ENCODE peak calls at places on chromosome 9, in four cellular contexts. One of them, this sample, is unnamed.

GRCh38 chr9:120892748-120893584 is 16.0 kb upstream of the PHF19 start:
- DNase-seq in astrocyte of the spinal cord: peak
- DNase-seq in HCT116: no peak
- DNase-seq in AG10803: peak
- DNase-seq in this sample: peak

GRCh38 chr9:91832322-91832721 is 117.7 kb downstream of the ROR2 start:
- DNase-seq in AG10803: no peak
- DNase-seq in astrocyte of the spinal cord: no peak
- DNase-seq in HCT116: no peak
- DNase-seq in this sample: no peak

GRCh38 chr9:77019810-77020437 is 469 bp downstream of the FOXB2 start:
- DNase-seq in AG10803: no peak
- DNase-seq in astrocyte of the spinal cord: no peak
- DNase-seq in HCT116: no peak
- DNase-seq in this sample: no peak

GRCh38 chr9:105994970-105995369 is 300.6 kb downstream of the TMEM38B start:
- DNase-seq in HCT116: no peak
- DNase-seq in AG10803: peak
- DNase-seq in astrocyte of the spinal cord: no peak
- DNase-seq in this sample: no peak

GRCh38 chr9:75892168-75892901 is 1.9 kb downstream of the PCSK5 start:
- DNase-seq in astrocyte of the spinal cord: peak
- DNase-seq in AG10803: no peak
- DNase-seq in HCT116: no peak
- DNase-seq in this sample: no peak

GRCh38 chr9:95130484-95130883 is 187.0 kb downstream of the FANCC start:
- DNase-seq in HCT116: no peak
- DNase-seq in astrocyte of the spinal cord: no peak
- DNase-seq in AG10803: no peak
- DNase-seq in this sample: no peak

GRCh38 chr9:87503970-87504369 is 6.3 kb downstream of the DAPK1 start:
- DNase-seq in astrocyte of the spinal cord: no peak
- DNase-seq in HCT116: no peak
- DNase-seq in AG10803: no peak
- DNase-seq in this sample: no peak

GRCh38 chr9:81108391-81108790 is 581.0 kb downstream of the TLE1 start:
- DNase-seq in HCT116: no peak
- DNase-seq in astrocyte of the spinal cord: peak
- DNase-seq in AG10803: no peak
- DNase-seq in this sample: peak

GRCh38 chr9:1386420-1386819 is 336.3 kb downstream of the DMRT2 start:
- DNase-seq in HCT116: no peak
- DNase-seq in AG10803: no peak
- DNase-seq in astrocyte of the spinal cord: no peak
- DNase-seq in this sample: no peak

GRCh38 chr9:127873886-127874285 is 3.6 kb downstream of the AK1 start:
- DNase-seq in AG10803: peak
- DNase-seq in astrocyte of the spinal cord: peak
- DNase-seq in HCT116: no peak
- DNase-seq in this sample: no peak

GRCh38 chr9:27638716-27639115 is 65.4 kb upstream of the C9orf72 start:
- DNase-seq in astrocyte of the spinal cord: no peak
- DNase-seq in HCT116: no peak
- DNase-seq in AG10803: no peak
- DNase-seq in this sample: no peak

GRCh38 chr9:31908891-31909480 is 475.5 kb upstream of the ACO1 start:
- DNase-seq in HCT116: no peak
- DNase-seq in astrocyte of the spinal cord: no peak
- DNase-seq in AG10803: no peak
- DNase-seq in this sample: no peak

GRCh38 chr9:18461496-18461895 is 12.5 kb upstream of the ADAMTSL1 start:
- DNase-seq in AG10803: no peak
- DNase-seq in HCT116: no peak
- DNase-seq in astrocyte of the spinal cord: no peak
- DNase-seq in this sample: no peak

GRCh38 chr9:18463991-18464390 is 10.0 kb upstream of the ADAMTSL1 start:
- DNase-seq in AG10803: no peak
- DNase-seq in HCT116: no peak
- DNase-seq in astrocyte of the spinal cord: no peak
- DNase-seq in this sample: no peak

GRCh38 chr9:18456624-18457237 is 17.2 kb upstream of the ADAMTSL1 start:
- DNase-seq in AG10803: no peak
- DNase-seq in HCT116: no peak
- DNase-seq in astrocyte of the spinal cord: no peak
- DNase-seq in this sample: no peak

GRCh38 chr9:18457498-18457897 is 16.5 kb upstream of the ADAMTSL1 start:
- DNase-seq in AG10803: no peak
- DNase-seq in HCT116: no peak
- DNase-seq in astrocyte of the spinal cord: peak
- DNase-seq in this sample: no peak

GRCh38 chr9:18459958-18460584 is 13.9 kb upstream of the ADAMTSL1 start:
- DNase-seq in astrocyte of the spinal cord: peak
- DNase-seq in AG10803: peak
- DNase-seq in HCT116: no peak
- DNase-seq in this sample: peak
- H3K4me3 ChIP-seq in astrocyte of the spinal cord: no peak
- H3K4me3 ChIP-seq in AG10803: peak
- H3K4me3 ChIP-seq in HCT116: no peak
- H3K4me3 ChIP-seq in this sample: no peak

DNA sequence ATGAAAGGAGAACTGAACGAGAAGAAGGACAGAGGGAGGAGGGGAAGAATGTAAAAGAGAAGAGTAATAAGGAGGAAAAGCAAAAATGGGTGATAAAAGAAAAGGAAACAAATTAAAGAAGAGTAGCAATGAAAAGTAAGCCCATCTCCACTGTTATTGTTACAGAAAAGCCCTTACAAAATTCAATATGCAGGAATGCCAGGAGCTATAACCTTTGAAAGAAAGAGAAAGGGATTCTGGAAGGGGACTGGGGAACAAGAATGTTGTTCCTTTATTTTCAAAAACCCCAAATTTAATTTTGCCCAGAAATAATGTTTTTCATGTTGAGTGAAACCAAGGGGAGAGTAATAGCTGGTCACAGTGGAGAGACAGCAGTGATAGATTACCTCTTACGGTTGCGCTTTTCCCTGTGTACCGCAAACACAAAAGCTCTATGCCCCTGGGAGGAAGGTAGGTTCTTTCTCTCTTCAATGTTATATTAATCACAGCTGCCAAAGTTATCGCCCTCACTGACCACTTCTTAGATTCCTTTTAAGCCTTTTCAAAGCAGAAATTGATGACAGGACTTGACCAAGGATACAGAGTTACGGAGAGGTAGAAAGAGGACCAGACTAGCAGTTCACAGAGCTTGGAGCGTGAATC is 86.6 kb downstream of the BRINP1 start:
- DNase-seq in astrocyte of the spinal cord: no peak
- DNase-seq in HCT116: no peak
- DNase-seq in AG10803: no peak
- DNase-seq in this sample: no peak
- H3K4me3 ChIP-seq in astrocyte of the spinal cord: no peak
- H3K4me3 ChIP-seq in HCT116: no peak
- H3K4me3 ChIP-seq in AG10803: no peak
- H3K4me3 ChIP-seq in this sample: no peak

DNA sequence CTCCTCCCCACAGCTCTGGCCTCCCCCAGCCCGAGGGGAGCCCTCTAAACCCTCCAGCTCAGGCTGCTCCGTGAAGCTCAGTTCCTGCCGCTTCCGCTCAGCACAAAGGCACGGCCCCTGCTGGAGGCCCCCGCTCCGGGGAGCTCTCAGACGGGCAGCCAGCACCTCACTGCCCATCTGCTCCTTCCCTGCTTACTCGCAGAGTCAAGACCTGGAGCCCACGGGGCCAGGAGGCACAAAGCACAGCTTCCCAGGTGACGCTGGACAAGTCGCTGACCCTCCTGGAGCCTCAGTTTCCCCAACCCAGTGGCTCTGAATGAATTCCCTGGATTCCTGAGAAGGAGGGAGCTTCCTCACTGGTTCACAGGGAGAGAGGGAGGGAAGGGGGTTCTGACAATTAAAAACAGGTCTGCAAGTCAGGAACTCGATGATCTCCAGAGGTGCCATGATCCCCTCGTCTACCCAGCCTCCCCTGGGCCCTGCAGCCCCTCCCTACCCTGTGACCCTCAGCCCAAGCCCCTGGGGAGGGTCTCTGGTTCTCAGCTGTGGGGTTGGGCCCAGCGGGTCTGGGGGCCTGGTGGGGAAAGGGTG is 36.2 kb downstream of the VAV2 start:
- DNase-seq in HCT116: no peak
- DNase-seq in astrocyte of the spinal cord: peak
- DNase-seq in AG10803: peak
- DNase-seq in this sample: no peak
- H3K4me3 ChIP-seq in HCT116: no peak
- H3K4me3 ChIP-seq in astrocyte of the spinal cord: no peak
- H3K4me3 ChIP-seq in AG10803: peak
- H3K4me3 ChIP-seq in this sample: peak

GRCh38 chr9:117825609-117826347 is 121.6 kb downstream of the TLR4 start:
- DNase-seq in AG10803: no peak
- DNase-seq in astrocyte of the spinal cord: no peak
- DNase-seq in HCT116: no peak
- DNase-seq in this sample: no peak

GRCh38 chr9:117823621-117824020 is 119.4 kb downstream of the TLR4 start:
- DNase-seq in astrocyte of the spinal cord: no peak
- DNase-seq in AG10803: no peak
- DNase-seq in HCT116: no peak
- DNase-seq in this sample: no peak

GRCh38 chr9:117828466-117828865 is 124.3 kb downstream of the TLR4 start:
- DNase-seq in AG10803: no peak
- DNase-seq in HCT116: no peak
- DNase-seq in astrocyte of the spinal cord: no peak
- DNase-seq in this sample: no peak

GRCh38 chr9:117821943-117822342 is 117.7 kb downstream of the TLR4 start:
- DNase-seq in HCT116: no peak
- DNase-seq in AG10803: no peak
- DNase-seq in astrocyte of the spinal cord: no peak
- DNase-seq in this sample: no peak

DNA sequence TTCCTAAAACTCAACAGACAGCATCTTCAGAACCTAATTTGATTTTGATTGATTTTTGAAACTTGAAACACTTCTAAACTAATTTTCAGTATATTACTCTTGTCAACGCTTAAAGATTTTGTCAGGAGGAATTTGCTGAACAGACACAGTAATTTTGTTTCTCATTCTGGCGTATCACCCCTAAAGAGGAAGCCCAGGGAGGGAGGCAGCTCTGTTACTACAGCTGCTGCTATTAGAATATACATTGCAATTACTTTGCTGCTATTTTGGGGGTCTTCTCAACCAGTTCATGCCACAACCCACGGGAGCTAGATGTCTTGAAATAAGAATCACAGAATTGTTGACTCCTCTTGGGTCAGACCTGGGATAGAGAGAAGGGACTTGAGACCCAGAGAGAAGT is 122.6 kb downstream of the TLR4 start:
- DNase-seq in astrocyte of the spinal cord: no peak
- DNase-seq in HCT116: no peak
- DNase-seq in AG10803: no peak
- DNase-seq in this sample: no peak
- H3K4me3 ChIP-seq in astrocyte of the spinal cord: no peak
- H3K4me3 ChIP-seq in HCT116: no peak
- H3K4me3 ChIP-seq in AG10803: no peak
- H3K4me3 ChIP-seq in this sample: no peak

DNA sequence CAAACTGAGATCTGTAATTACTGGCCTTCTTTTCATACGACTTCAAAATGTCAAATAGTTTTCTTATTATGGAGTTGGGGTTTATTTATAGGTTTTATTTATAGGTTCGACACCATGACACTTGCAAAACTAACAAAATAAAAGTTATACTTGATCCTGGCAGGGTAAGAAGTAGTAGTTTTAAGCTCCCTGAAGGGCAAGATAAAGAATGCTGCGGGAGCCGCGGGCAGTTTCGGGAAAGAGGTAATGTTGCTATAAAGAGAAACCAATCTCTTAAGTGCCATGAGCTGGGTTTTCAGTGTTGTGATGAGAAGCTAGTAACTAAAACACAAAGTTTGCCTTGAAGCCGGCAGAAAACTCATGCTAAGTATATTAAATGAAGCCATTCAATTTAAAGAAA is 24.8 kb downstream of the PTPN3 start:
- DNase-seq in astrocyte of the spinal cord: no peak
- DNase-seq in AG10803: no peak
- DNase-seq in HCT116: no peak
- DNase-seq in this sample: no peak
- H3K4me3 ChIP-seq in astrocyte of the spinal cord: no peak
- H3K4me3 ChIP-seq in AG10803: no peak
- H3K4me3 ChIP-seq in HCT116: no peak
- H3K4me3 ChIP-seq in this sample: no peak

DNA sequence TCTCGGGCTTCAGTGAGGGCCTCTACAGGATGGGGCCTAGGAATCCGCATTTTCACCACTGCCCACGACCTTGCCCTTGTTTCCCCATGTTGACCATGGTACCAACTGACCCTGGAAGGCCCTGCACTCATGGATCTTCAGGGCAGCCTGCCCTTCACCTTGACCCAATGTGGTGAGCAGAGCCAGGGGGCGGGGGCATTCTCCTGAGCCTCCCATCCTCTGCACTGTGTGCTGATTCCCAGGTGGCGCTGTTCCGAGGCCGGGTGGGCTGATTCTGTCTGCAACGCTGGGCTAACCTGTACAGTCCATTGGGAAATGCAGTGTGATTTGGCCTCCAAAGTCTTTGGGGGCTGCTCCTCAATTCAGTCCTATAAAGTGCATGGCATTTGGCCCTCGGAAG is 68.7 kb downstream of the SHB start:
- DNase-seq in HCT116: no peak
- DNase-seq in astrocyte of the spinal cord: no peak
- DNase-seq in AG10803: no peak
- DNase-seq in this sample: no peak
- H3K4me3 ChIP-seq in HCT116: no peak
- H3K4me3 ChIP-seq in astrocyte of the spinal cord: no peak
- H3K4me3 ChIP-seq in AG10803: no peak
- H3K4me3 ChIP-seq in this sample: no peak

This sample was measured in skeletal muscle cell.